ENCODE peak calls at places on chromosomes 13 and 19, in four cellular contexts. K is lower leg skin, B is lower lobe of right lung, I is choroid plexus epithelial cell. J is an unnamed sample.

GRCh38 chr13:109616021-109616420 is 170.4 kb downstream of the IRS2 start:
- DNase-seq in K (no peak), B (no peak), I (no peak), J (no peak)

GRCh38 chr13:90686438-90686837 is 661.0 kb upstream of the MIR17HG start:
- DNase-seq in K (no peak), B (no peak), I (peak; percentile 91), J (peak; percentile 34)

GRCh38 chr13:95741584-95742563 is 64.9 kb downstream of the DNAJC3 start:
- DNase-seq in K (no peak), B (no peak), I (no peak), J (no peak)

GRCh38 chr19:34962281-34962944 is 1.6 kb downstream of the ZNF792 start:
- DNase-seq in K (peak; percentile 65), B (no peak), I (peak; percentile 35), J (no peak)

GRCh38 chr13:28357247-28357825 is 137.6 kb downstream of the FLT1 start:
- DNase-seq in K (no peak), B (no peak), I (no peak), J (no peak)

GRCh38 chr19:47226426-47227346 is 4.3 kb downstream of the BBC3 start:
- DNase-seq in K (peak; percentile 97), B (peak; percentile 93), I (peak; percentile 74), J (no peak)

GRCh38 chr19:2180114-2180513 is 16.4 kb downstream of the DOT1L start:
- DNase-seq in K (no peak), B (no peak), I (no peak), J (no peak)

GRCh38 chr13:58051807-58052375 is 420.3 kb downstream of the PCDH17 start:
- DNase-seq in K (no peak), B (no peak), I (no peak), J (no peak)

GRCh38 chr13:90680826-90681225 is 666.7 kb upstream of the MIR17HG start:
- DNase-seq in K (no peak), B (no peak), I (no peak), J (no peak)

GRCh38 chr19:32570081-32570785 is 10.8 kb upstream of the PDCD5 start:
- DNase-seq in K (no peak), B (no peak), I (peak; percentile 83), J (peak; percentile 13)

GRCh38 chr13:29920018-29920643 is 69.7 kb upstream of the UBL3 start:
- DNase-seq in K (no peak), B (no peak), I (no peak), J (no peak)

GRCh38 chr13:99311137-99311536 is 3.9 kb upstream of the GPR183 start:
- DNase-seq in K (no peak), B (no peak), I (no peak), J (no peak)

GRCh38 chr13:51856027-51856736 is 5.6 kb upstream of the CCDC70 start:
- DNase-seq in K (no peak), B (no peak), I (no peak), J (no peak)

GRCh38 chr13:90968510-90968909 is 379.0 kb upstream of the MIR17HG start:
- DNase-seq in K (no peak), B (no peak), I (peak; percentile 30), J (no peak)

GRCh38 chr13:20633802-20634201 is 66.8 kb downstream of the IFT88 start:
- DNase-seq in K (no peak), B (no peak), I (no peak), J (no peak)

GRCh38 chr19:48683349-48683748 is 10.5 kb upstream of the NTN5 start:
- DNase-seq in K (no peak), B (peak; percentile 73), I (peak; percentile 65), J (no peak)

GRCh38 chr19:33622809-33623511 is 1.2 kb downstream of the CHST8 start:
- DNase-seq in K (no peak), B (no peak), I (no peak), J (no peak)

GRCh38 chr13:78015782-78016181 is 97.2 kb upstream of the EDNRB start:
- DNase-seq in K (no peak), B (no peak), I (no peak), J (no peak)

GRCh38 chr13:111854403-111854802 is 212.5 kb upstream of the SOX1 start:
- DNase-seq in K (peak; percentile 57), B (no peak), I (no peak), J (no peak)

GRCh38 chr13:66237411-66238062 is 992.6 kb downstream of the PCDH9 start:
- DNase-seq in K (no peak), B (no peak), I (peak; percentile 9), J (no peak)

GRCh38 chr13:65724261-65724660 is 1505.9 kb downstream of the PCDH9 start:
- DNase-seq in K (no peak), B (no peak), I (peak; percentile 88), J (peak; percentile 14)

GRCh38 chr19:5292453-5292842 is 48.2 kb downstream of the PTPRS start:
- DNase-seq in K (no peak), B (no peak), I (no peak), J (no peak)

GRCh38 chr19:11261902-11262839 is at the start of gene DOCK6:
- DNase-seq in K (no peak), B (no peak), I (no peak), J (no peak)

GRCh38 chr19:19623383-19623782 is 4.6 kb downstream of the LPAR2 start:
- DNase-seq in K (no peak), B (no peak), I (no peak), J (no peak)

GRCh38 chr13:96998071-96998470 is 3.8 kb upstream of the OXGR1 start:
- DNase-seq in K (no peak), B (no peak), I (no peak), J (no peak)

GRCh38 chr13:69524459-69525155 is 583.0 kb upstream of the ATXN8OS start:
- DNase-seq in K (no peak), B (no peak), I (peak; percentile 14), J (no peak)

GRCh38 chr13:44843403-44843802 is 145.9 kb downstream of the NUFIP1 start:
- DNase-seq in K (no peak), B (no peak), I (peak; percentile 44), J (peak; percentile 42)

GRCh38 chr13:100089633-100090032 is 740 bp downstream of the PCCA start:
- DNase-seq in K (no peak), B (no peak), I (peak; percentile 34), J (no peak)

GRCh38 chr19:48102870-48103751 is 7.5 kb downstream of the PLA2G4C start:
- DNase-seq in K (no peak), B (no peak), I (peak; percentile 66), J (no peak)

GRCh38 chr19:41930322-41930722 is 2.1 kb upstream of the ERFL start:
- DNase-seq in K (no peak), B (no peak), I (no peak), J (no peak)

GRCh38 chr19:41929536-41930071 is 1.4 kb upstream of the ERFL start:
- DNase-seq in K (no peak), B (no peak), I (no peak), J (no peak)

GRCh38 chr19:41932259-41933130 is 4.2 kb upstream of the ERFL start:
- DNase-seq in K (no peak), B (no peak), I (no peak), J (no peak)

GRCh38 chr19:41933131-41933458 is 4.8 kb upstream of the ERFL start:
- DNase-seq in K (no peak), B (no peak), I (no peak), J (no peak)

DNA sequence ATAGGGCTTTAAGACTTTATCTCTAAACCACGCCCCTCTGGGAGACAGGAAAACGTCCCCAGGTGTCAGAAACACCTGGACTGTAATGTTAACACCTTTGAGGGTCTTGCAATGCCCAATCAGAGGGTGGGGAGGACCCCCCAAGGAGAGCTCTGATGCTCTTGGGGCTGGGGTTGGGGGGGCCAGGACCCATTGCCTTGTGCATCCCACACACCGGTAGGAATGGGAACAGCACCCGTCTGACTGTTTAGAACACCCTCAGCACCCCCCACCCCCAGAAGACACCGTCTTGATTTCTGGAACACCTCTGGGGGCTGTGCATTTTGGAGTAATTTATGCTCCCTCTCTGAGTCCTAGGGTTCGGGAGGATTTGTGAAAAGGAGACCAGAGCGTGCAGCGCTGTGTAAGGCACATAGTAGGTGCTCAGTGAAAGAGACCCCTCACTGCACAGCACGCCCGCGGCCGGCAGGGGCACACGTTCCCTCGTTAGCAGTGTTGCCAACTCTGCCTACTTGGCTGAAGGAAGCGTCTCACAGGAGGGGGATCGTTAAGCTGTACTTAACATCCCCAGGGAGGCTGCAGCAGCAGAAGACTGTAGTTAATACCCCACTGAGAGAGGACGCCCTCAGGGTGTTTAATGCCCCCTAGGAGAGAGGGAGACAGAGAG is 2.8 kb upstream of the ERFL start:
- DNase-seq in K (no peak), B (no peak), I (no peak), J (no peak)
- TF ChIP-seq CTCF in K (no peak), B (peak; percentile 28), I (peak; percentile 46), J (peak; percentile 46)

DNA sequence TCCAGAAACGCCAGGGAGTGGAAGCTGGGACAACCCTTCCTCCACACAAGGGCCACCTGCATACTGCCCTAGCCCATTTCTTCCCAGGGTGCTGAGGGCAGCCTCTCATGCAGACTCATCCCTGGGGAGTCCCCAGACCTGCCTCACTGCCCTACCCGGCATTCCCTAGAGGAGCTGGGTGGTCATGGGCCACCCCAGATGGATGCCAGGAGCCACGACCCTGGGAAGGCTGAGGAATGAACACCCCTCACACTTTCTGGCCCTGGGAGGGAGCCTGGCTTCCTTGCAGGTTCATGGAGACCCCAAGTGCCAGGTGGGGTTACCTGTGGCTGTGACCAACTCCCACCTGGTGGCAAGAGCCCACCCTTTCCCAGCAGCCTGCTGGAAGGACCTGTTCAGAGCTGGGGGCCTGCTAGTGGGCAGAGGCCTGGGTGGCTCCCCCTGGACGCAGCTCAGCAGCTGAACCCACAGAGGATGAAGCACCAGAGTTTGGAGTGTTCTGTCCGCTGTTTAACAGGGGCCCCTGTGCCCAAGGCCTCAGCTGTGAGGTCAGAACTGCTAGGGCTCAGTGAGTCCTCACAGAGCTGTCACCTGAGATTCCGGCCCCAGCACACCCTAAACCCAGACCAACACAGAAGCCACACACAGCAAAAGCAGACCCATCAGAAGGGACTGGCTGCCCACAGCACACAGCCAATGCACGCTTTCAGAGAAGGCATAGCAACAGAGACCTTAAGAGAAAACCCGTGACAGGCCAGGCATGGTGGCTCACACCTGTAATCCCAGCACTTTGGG is 6.6 kb downstream of the ACP4 start:
- DNase-seq in K (no peak), B (no peak), I (no peak), J (no peak)
- TF ChIP-seq CTCF in K (no peak), B (no peak), I (no peak), J (no peak)

GRCh38 chr13:49904729-49905456 is 31.2 kb downstream of the SPRYD7 start:
- DNase-seq in K (no peak), B (no peak), I (peak; percentile 6), J (no peak)

GRCh38 chr13:49908637-49909036 is 27.5 kb downstream of the SPRYD7 start:
- DNase-seq in K (no peak), B (no peak), I (no peak), J (no peak)
- TF ChIP-seq CTCF in K (no peak), B (no peak), I (peak; percentile 12), J (no peak)

GRCh38 chr19:8256276-8257051 is 47.3 kb downstream of the CERS4 start:
- DNase-seq in K (no peak), B (no peak), I (no peak), J (no peak)
- TF ChIP-seq CTCF in K (no peak), B (no peak), I (no peak), J (no peak)

GRCh38 chr13:38685974-38686571 is 804 bp upstream of the FREM2 start:
- DNase-seq in K (no peak), B (no peak), I (peak; percentile 30), J (no peak)
- TF ChIP-seq CTCF in K (no peak), B (no peak), I (peak; percentile 36), J (no peak)

GRCh38 chr19:54017266-54017665 is 25.8 kb downstream of the CACNG6 start:
- DNase-seq in K (no peak), B (no peak), I (peak; percentile 89), J (no peak)
- TF ChIP-seq CTCF in K (no peak), B (no peak), I (no peak), J (no peak)

J was measured in AG09309.